ENCODE peak calls at places on chromosomes 4 and X, in ten cellular contexts. B is right cardiac atrium; N is A549; U is stomach; I is CD8-positive, alpha-beta T cell; R is spleen; E is right lobe of liver; X is kidney; T is AG10803; P is psoas muscle. D is an unnamed sample.

GRCh38 chr4:149911371-149911770 is 95.7 kb upstream of the IQCM start:
- DNase-seq in B (no peak), N (no peak), U (no peak), I (no peak), R (no peak), E (no peak), X (no peak), T (no peak), P (no peak), D (no peak)

GRCh38 chr4:28744066-28744465 is 1883.4 kb downstream of the STIM2 start:
- DNase-seq in B (no peak), N (no peak), U (no peak), I (no peak), R (no peak), E (no peak), X (no peak), T (peak; percentile 1), P (no peak), D (no peak)

GRCh38 chr4:189124791-189125190 is 815.9 kb upstream of the FRG1 start:
- DNase-seq in B (no peak), N (no peak), U (no peak), I (no peak), R (no peak), E (no peak), X (no peak), T (no peak), P (no peak), D (no peak)

GRCh38 chrX:112851806-112852205 is 11.2 kb upstream of the AMOT start:
- DNase-seq in B (no peak), N (no peak), U (no peak), I (no peak), R (no peak), E (no peak), X (no peak), T (peak; percentile 58), P (no peak), D (no peak)

GRCh38 chrX:135273162-135273561 is 21.3 kb downstream of the ETDA start:
- DNase-seq in B (no peak), N (no peak), U (no peak), I (no peak), R (no peak), E (no peak), X (no peak), T (no peak), P (no peak), D (no peak)

GRCh38 chr4:41140410-41140809 is 73.9 kb downstream of the APBB2 start:
- DNase-seq in B (no peak), N (no peak), U (no peak), I (no peak), R (no peak), E (no peak), X (no peak), T (no peak), P (no peak), D (no peak)

GRCh38 chr4:3010577-3010976 is 47.2 kb downstream of the GRK4 start:
- DNase-seq in B (no peak), N (no peak), U (no peak), I (no peak), R (no peak), E (no peak), X (no peak), T (no peak), P (no peak), D (no peak)

GRCh38 chrX:531611-531936 is 99.0 kb upstream of the SHOX start:
- DNase-seq in B (no peak), N (no peak), U (no peak), I (no peak), R (no peak), E (no peak), X (no peak), T (no peak), P (no peak), D (no peak)

GRCh38 chrX:153375571-153375970 is 25.6 kb downstream of the PNMA6E start:
- DNase-seq in B (no peak), N (no peak), U (no peak), I (no peak), R (no peak), E (no peak), X (no peak), T (no peak), P (no peak), D (no peak)

GRCh38 chr4:59630922-59631321 is 1569.2 kb upstream of the ADGRL3 start:
- DNase-seq in B (no peak), N (no peak), U (no peak), I (no peak), R (no peak), E (no peak), X (no peak), T (no peak), P (no peak), D (no peak)

GRCh38 chr4:83139514-83140156 is 25.1 kb upstream of the PLAC8 start:
- DNase-seq in B (no peak), N (no peak), U (no peak), I (no peak), R (no peak), E (no peak), X (no peak), T (no peak), P (no peak), D (no peak)

GRCh38 chr4:101791189-101791572 is 651 bp downstream of the BANK1 start:
- DNase-seq in B (no peak), N (peak; percentile 25), U (no peak), I (no peak), R (peak; percentile 78), E (no peak), X (no peak), T (no peak), P (no peak), D (no peak)

GRCh38 chr4:2006956-2007653 is 1.7 kb downstream of the NELFA start:
- DNase-seq in B (no peak), N (no peak), U (no peak), I (no peak), R (no peak), E (no peak), X (no peak), T (no peak), P (no peak), D (no peak)

GRCh38 chr4:1198070-1198844 is 25.9 kb upstream of the SPON2 start:
- DNase-seq in B (no peak), N (no peak), U (peak; percentile 25), I (no peak), R (no peak), E (no peak), X (no peak), T (no peak), P (no peak), D (no peak)

GRCh38 chr4:25552580-25553271 is 102.9 kb upstream of the SLC34A2 start:
- DNase-seq in B (no peak), N (peak; percentile 67), U (peak; percentile 91), I (no peak), R (no peak), E (no peak), X (peak; percentile 82), T (no peak), P (no peak), D (no peak)

GRCh38 chr4:5720157-5720850 is 9.3 kb downstream of the EVC start:
- DNase-seq in B (no peak), N (no peak), U (no peak), I (no peak), R (no peak), E (no peak), X (no peak), T (no peak), P (no peak), D (no peak)

GRCh38 chr4:56463711-56464110 is 3.7 kb upstream of the SRP72 start:
- DNase-seq in B (no peak), N (no peak), U (no peak), I (no peak), R (no peak), E (no peak), X (no peak), T (no peak), P (no peak), D (no peak)

GRCh38 chrX:72121381-72121780 is 10.3 kb downstream of the RTL5 start:
- DNase-seq in B (peak; percentile 78), N (no peak), U (peak; percentile 49), I (peak; percentile 36), R (peak; percentile 86), E (peak; percentile 55), X (peak; percentile 87), T (peak; percentile 80), P (peak; percentile 72), D (no peak)

GRCh38 chr4:177118596-177118995 is 191.1 kb upstream of the NEIL3 start:
- DNase-seq in B (peak; percentile 46), N (no peak), U (no peak), I (no peak), R (no peak), E (no peak), X (no peak), T (peak; percentile 100), P (no peak), D (no peak)
- H3K4me3 ChIP-seq in B (no peak overlapping the region), N (no peak overlapping the region), U (no peak overlapping the region), I (no peak overlapping the region), R (no peak overlapping the region), E (no peak overlapping the region), X (no peak overlapping the region), T (no peak overlapping the region), P (no peak overlapping the region), D (no peak overlapping the region)

DNA sequence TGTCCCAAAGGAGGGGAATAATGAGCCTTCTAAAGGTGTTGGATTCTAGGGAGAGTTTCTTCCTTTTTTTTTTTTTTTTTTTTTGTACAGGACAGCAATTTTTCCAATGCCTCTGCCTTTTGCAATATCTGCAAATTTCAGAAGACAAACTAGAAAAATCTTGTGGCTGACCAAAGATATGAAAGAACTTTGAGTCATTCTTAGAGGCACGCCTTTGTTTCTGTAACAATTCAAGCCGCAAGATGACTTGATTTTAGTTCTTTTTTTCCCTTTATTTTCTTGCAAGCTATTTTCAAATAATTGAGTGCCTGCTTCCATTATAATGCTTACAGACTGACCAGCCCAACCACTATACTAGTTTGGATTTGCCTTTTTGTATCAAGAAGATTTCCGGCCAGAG is 47.6 kb upstream of the UXT start:
- DNase-seq in B (no peak), N (no peak), U (no peak), I (no peak), R (no peak), E (no peak), X (no peak), T (peak; percentile 67), P (no peak), D (no peak)
- H3K4me3 ChIP-seq in B (no peak overlapping the region), N (no peak overlapping the region), U (no peak overlapping the region), I (no peak overlapping the region), R (no peak overlapping the region), E (no peak overlapping the region), X (no peak overlapping the region), T (no peak overlapping the region), P (no peak overlapping the region), D (no peak overlapping the region)

GRCh38 chrX:20067709-20068315 is 48.9 kb downstream of the MAP7D2 start:
- DNase-seq in B (peak; percentile 87), N (peak; percentile 64), U (peak; percentile 90), I (no peak), R (no peak), E (peak; percentile 35), X (peak; percentile 90), T (peak; percentile 85), P (peak; percentile 79), D (no peak)
- H3K4me3 ChIP-seq in B (no peak overlapping the region), N (no peak overlapping the region), U (no peak overlapping the region), I (no peak overlapping the region), R (no peak overlapping the region), E (no peak overlapping the region), X (no peak overlapping the region), T (no peak overlapping the region), P (no peak overlapping the region), D (no peak overlapping the region)

DNA sequence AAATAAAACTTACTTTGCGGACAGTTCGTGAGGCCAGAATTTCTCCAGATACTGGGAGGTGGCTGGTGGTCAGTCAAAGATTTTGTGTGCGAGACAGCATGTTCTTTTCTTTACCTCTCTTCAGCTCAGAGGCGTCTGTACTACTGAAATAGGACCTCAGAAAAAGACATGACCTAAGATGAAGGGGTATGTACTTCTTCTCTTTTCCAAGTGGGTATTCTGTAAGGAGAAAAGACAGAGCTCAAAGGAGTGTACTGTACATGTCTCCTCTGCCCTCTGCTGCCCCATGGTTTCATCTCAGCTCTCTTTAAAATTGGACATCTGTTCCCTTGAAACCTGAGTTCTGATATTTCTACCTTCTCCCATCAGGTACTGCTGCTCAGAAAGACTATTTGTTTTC is 38.1 kb downstream of the SEPTIN11 start:
- DNase-seq in B (no peak), N (no peak), U (no peak), I (no peak), R (no peak), E (no peak), X (no peak), T (no peak), P (no peak), D (no peak)
- H3K4me3 ChIP-seq in B (no peak overlapping the region), N (no peak overlapping the region), U (no peak overlapping the region), I (no peak overlapping the region), R (no peak overlapping the region), E (no peak overlapping the region), X (no peak overlapping the region), T (peak overlapping the region; percentile 51), P (no peak overlapping the region), D (no peak overlapping the region)